ENCODE peak calls at places on chromosomes 6 and 20, in four cellular contexts. One of them, this sample, is unnamed.

GRCh38 chr6:33987531-33988021 is 158.3 kb downstream of the GRM4 start:
- DNase-seq in GM20000: no peak
- DNase-seq in SK-MEL-5: no peak
- DNase-seq in activated T-cell treated with anti-CD3 and anti-CD28 coated beads for 1 hour: no peak
- DNase-seq in this sample: no peak

GRCh38 chr6:31945507-31946369 is at the start of gene CFB:
- DNase-seq in GM20000: no peak
- DNase-seq in SK-MEL-5: no peak
- DNase-seq in activated T-cell treated with anti-CD3 and anti-CD28 coated beads for 1 hour: no peak
- DNase-seq in this sample: no peak

GRCh38 chr6:145313041-145313855 is 422.1 kb downstream of the EPM2A start:
- DNase-seq in activated T-cell treated with anti-CD3 and anti-CD28 coated beads for 1 hour: no peak
- DNase-seq in SK-MEL-5: no peak
- DNase-seq in GM20000: no peak
- DNase-seq in this sample: no peak

GRCh38 chr6:16849280-16850210 is 88.3 kb upstream of the ATXN1 start:
- DNase-seq in SK-MEL-5: no peak
- DNase-seq in activated T-cell treated with anti-CD3 and anti-CD28 coated beads for 1 hour: no peak
- DNase-seq in GM20000: no peak
- DNase-seq in this sample: no peak

GRCh38 chr6:42451146-42451594 is 556 bp downstream of the TRERF1 start:
- DNase-seq in SK-MEL-5: no peak
- DNase-seq in GM20000: no peak
- DNase-seq in activated T-cell treated with anti-CD3 and anti-CD28 coated beads for 1 hour: no peak
- DNase-seq in this sample: no peak

GRCh38 chr20:35312348-35312747 is 20.1 kb upstream of the FAM83C start:
- DNase-seq in activated T-cell treated with anti-CD3 and anti-CD28 coated beads for 1 hour: no peak
- DNase-seq in GM20000: no peak
- DNase-seq in SK-MEL-5: no peak
- DNase-seq in this sample: no peak

GRCh38 chr20:62642666-62643520 is 590 bp downstream of the SLCO4A1 start:
- DNase-seq in activated T-cell treated with anti-CD3 and anti-CD28 coated beads for 1 hour: peak; percentile 52
- DNase-seq in SK-MEL-5: no peak
- DNase-seq in GM20000: peak; percentile 69
- DNase-seq in this sample: no peak

GRCh38 chr6:140774080-140774505 is 1358.6 kb upstream of the GJE1 start:
- DNase-seq in SK-MEL-5: peak; percentile 27
- DNase-seq in activated T-cell treated with anti-CD3 and anti-CD28 coated beads for 1 hour: no peak
- DNase-seq in GM20000: peak; percentile 10
- DNase-seq in this sample: no peak

GRCh38 chr6:143843689-143844405 is 709 bp downstream of the LTV1 start:
- DNase-seq in GM20000: no peak
- DNase-seq in activated T-cell treated with anti-CD3 and anti-CD28 coated beads for 1 hour: no peak
- DNase-seq in SK-MEL-5: peak; percentile 4
- DNase-seq in this sample: peak; percentile 14

GRCh38 chr6:170313716-170314295 is 7.2 kb downstream of the FAM120B start:
- DNase-seq in GM20000: no peak
- DNase-seq in SK-MEL-5: no peak
- DNase-seq in activated T-cell treated with anti-CD3 and anti-CD28 coated beads for 1 hour: no peak
- DNase-seq in this sample: no peak

GRCh38 chr6:89675949-89676753 is 37.6 kb upstream of the LYRM2 start:
- DNase-seq in activated T-cell treated with anti-CD3 and anti-CD28 coated beads for 1 hour: no peak
- DNase-seq in SK-MEL-5: no peak
- DNase-seq in GM20000: no peak
- DNase-seq in this sample: no peak

GRCh38 chr6:112296122-112296521 is 41.8 kb upstream of the LAMA4 start:
- DNase-seq in GM20000: peak; percentile 20
- DNase-seq in SK-MEL-5: peak; percentile 61
- DNase-seq in activated T-cell treated with anti-CD3 and anti-CD28 coated beads for 1 hour: no peak
- DNase-seq in this sample: peak; percentile 7

GRCh38 chr6:25866011-25866410 is 8.0 kb downstream of the SLC17A3 start:
- DNase-seq in GM20000: no peak
- DNase-seq in activated T-cell treated with anti-CD3 and anti-CD28 coated beads for 1 hour: no peak
- DNase-seq in SK-MEL-5: no peak
- DNase-seq in this sample: no peak

This sample was measured in pons.